ENCODE peak calls at places on chromosomes 4 and X, in eight cellular contexts. Y is activated CD4-positive, alpha-beta T cell treated with anti-CD3 and anti-CD28 coated beads, Interleukin-2, amount 50 U/mL, for 4 hours; M is uterus; O is activated B cell treated with CpG ODN at 0.5 μM for 24 hours; D is NCI-H460; U is activated gamma-delta T cell treated with anti-CD3 and anti-CD28 coated beads, Interleukin-2, amount 50 U/mL, for 16 hours; A is neural progenitor cell; Z is M059J. S is an unnamed sample.
A peak's percentile ranks its signal among the peaks of the same experiment; 100 is the strongest.

GRCh38 chr4:73341454-73341853 is 62.6 kb upstream of the ALB start:
- DNase-seq in Y (no peak), M (no peak), O (no peak), D (peak; percentile 38), U (no peak), A (peak; percentile 79), Z (peak; percentile 53), S (no peak)

GRCh38 chrX:87626996-87627395 is 109.4 kb downstream of the KLHL4 start:
- DNase-seq in Y (no peak), M (no peak), O (no peak), D (no peak), U (no peak), A (no peak), Z (no peak), S (no peak)

GRCh38 chr4:89998350-89999098 is 103.9 kb downstream of the MMRN1 start:
- DNase-seq in Y (no peak), M (no peak), O (no peak), D (no peak), U (no peak), A (peak; percentile 25), Z (no peak), S (no peak)

GRCh38 chr4:137124278-137124932 is 407.9 kb downstream of the PCDH18 start:
- DNase-seq in Y (no peak), M (no peak), O (no peak), D (peak; percentile 64), U (no peak), A (peak; percentile 61), Z (peak; percentile 55), S (no peak)

GRCh38 chr4:3648731-3649130 is 116.5 kb upstream of the LRPAP1 start:
- DNase-seq in Y (no peak), M (no peak), O (no peak), D (no peak), U (no peak), A (no peak), Z (no peak), S (no peak)

GRCh38 chr4:83010111-83010521 is 507 bp downstream of the LIN54 start:
- DNase-seq in Y (no peak), M (no peak), O (no peak), D (no peak), U (no peak), A (no peak), Z (peak; percentile 36), S (no peak)

GRCh38 chr4:122279670-122280069 is 99.1 kb upstream of the ADAD1 start:
- DNase-seq in Y (no peak), M (no peak), O (no peak), D (peak; percentile 0), U (no peak), A (no peak), Z (no peak), S (no peak)

GRCh38 chr4:74376888-74377483 is 12.0 kb downstream of the EREG start:
- DNase-seq in Y (no peak), M (no peak), O (no peak), D (peak; percentile 61), U (no peak), A (peak; percentile 32), Z (peak; percentile 62), S (no peak)

S was measured in CD14-positive monocyte.